ENCODE peak calls at places on chromosomes 6 and 20, in four cellular contexts. One of them, this sample, is unnamed.

GRCh38 chr6:27650620-27651370 is 177.9 kb upstream of the ZNF184 start:
- DNase-seq in HL-60: peak; percentile 58
- DNase-seq in GM12878: no peak
- DNase-seq in K562: peak; percentile 82
- DNase-seq in this sample: no peak

GRCh38 chr6:14841901-14842421 is 403.9 kb upstream of the JARID2 start:
- DNase-seq in HL-60: peak; percentile 65
- DNase-seq in GM12878: no peak
- DNase-seq in K562: no peak
- DNase-seq in this sample: no peak

GRCh38 chr6:150715132-150715531 is 115.4 kb downstream of the PLEKHG1 start:
- DNase-seq in HL-60: no peak
- DNase-seq in GM12878: no peak
- DNase-seq in K562: no peak
- DNase-seq in this sample: no peak

GRCh38 chr6:166778046-166778445 is 151.0 kb upstream of the RPS6KA2 start:
- DNase-seq in HL-60: no peak
- DNase-seq in GM12878: no peak
- DNase-seq in K562: no peak
- DNase-seq in this sample: no peak

GRCh38 chr20:23047738-23048214 is 1.7 kb downstream of the THBD start:
- DNase-seq in HL-60: no peak
- DNase-seq in GM12878: no peak
- DNase-seq in K562: no peak
- DNase-seq in this sample: no peak

GRCh38 chr20:32111763-32112162 is 2.2 kb downstream of the TM9SF4 start:
- DNase-seq in HL-60: peak; percentile 75
- DNase-seq in GM12878: no peak
- DNase-seq in K562: no peak
- DNase-seq in this sample: no peak

GRCh38 chr20:5039255-5039657 is 37.9 kb upstream of the SLC23A2 start:
- DNase-seq in HL-60: no peak
- DNase-seq in GM12878: peak; percentile 12
- DNase-seq in K562: no peak
- DNase-seq in this sample: no peak

GRCh38 chr6:35213824-35214756 is at the start of gene SCUBE3:
- DNase-seq in HL-60: no peak
- DNase-seq in GM12878: no peak
- DNase-seq in K562: no peak
- DNase-seq in this sample: peak; percentile 70

GRCh38 chr6:10487668-10488327 is 33.4 kb upstream of the GCNT2 start:
- DNase-seq in HL-60: no peak
- DNase-seq in GM12878: no peak
- DNase-seq in K562: no peak
- DNase-seq in this sample: no peak

GRCh38 chr6:167140589-167141474 is 16.9 kb downstream of the GPR31 start:
- DNase-seq in HL-60: no peak
- DNase-seq in GM12878: no peak
- DNase-seq in K562: no peak
- DNase-seq in this sample: no peak

GRCh38 chr6:97133071-97133470 is 149.9 kb downstream of the MMS22L start:
- DNase-seq in HL-60: peak; percentile 15
- DNase-seq in GM12878: no peak
- DNase-seq in K562: no peak
- DNase-seq in this sample: no peak

GRCh38 chr6:41505084-41506049 is 40.8 kb upstream of the FOXP4 start:
- DNase-seq in HL-60: no peak
- DNase-seq in GM12878: no peak
- DNase-seq in K562: no peak
- DNase-seq in this sample: peak; percentile 83

GRCh38 chr20:34824026-34824860 is 1.2 kb downstream of the NCOA6 start:
- DNase-seq in HL-60: peak; percentile 82
- DNase-seq in GM12878: peak; percentile 58
- DNase-seq in K562: peak; percentile 80
- DNase-seq in this sample: peak; percentile 56

GRCh38 chr6:157143171-157143884 is 180.0 kb downstream of the TMEM242 start:
- DNase-seq in HL-60: no peak
- DNase-seq in GM12878: no peak
- DNase-seq in K562: no peak
- DNase-seq in this sample: no peak

GRCh38 chr6:19892250-19892649 is 55.1 kb downstream of the ID4 start:
- DNase-seq in HL-60: no peak
- DNase-seq in GM12878: no peak
- DNase-seq in K562: no peak
- DNase-seq in this sample: no peak

GRCh38 chr6:24257282-24257681 is 100.6 kb downstream of the DCDC2 start:
- DNase-seq in HL-60: no peak
- DNase-seq in GM12878: no peak
- DNase-seq in K562: no peak
- DNase-seq in this sample: no peak

GRCh38 chr6:73388800-73389512 is 5.7 kb upstream of the DDX43 start:
- DNase-seq in HL-60: peak; percentile 80
- DNase-seq in GM12878: no peak
- DNase-seq in K562: peak; percentile 92
- DNase-seq in this sample: peak; percentile 59

GRCh38 chr6:158774734-158775449 is 44.3 kb downstream of the EZR start:
- DNase-seq in HL-60: no peak
- DNase-seq in GM12878: no peak
- DNase-seq in K562: no peak
- DNase-seq in this sample: no peak

GRCh38 chr6:78483546-78483945 is 383.8 kb upstream of the IRAK1BP1 start:
- DNase-seq in HL-60: no peak
- DNase-seq in GM12878: no peak
- DNase-seq in K562: no peak
- DNase-seq in this sample: no peak

GRCh38 chr6:68279793-68280557 is 355.1 kb upstream of the ADGRB3 start:
- DNase-seq in HL-60: no peak
- DNase-seq in GM12878: no peak
- DNase-seq in K562: no peak
- DNase-seq in this sample: no peak

GRCh38 chr6:41488392-41489129 is 57.6 kb upstream of the FOXP4 start:
- DNase-seq in HL-60: peak; percentile 18
- DNase-seq in GM12878: peak; percentile 42
- DNase-seq in K562: no peak
- DNase-seq in this sample: no peak

GRCh38 chr6:34018961-34019606 is 126.8 kb downstream of the GRM4 start:
- DNase-seq in HL-60: no peak
- DNase-seq in GM12878: no peak
- DNase-seq in K562: no peak
- DNase-seq in this sample: no peak

GRCh38 chr6:28399370-28400121 is at the start of gene ZSCAN12:
- DNase-seq in HL-60: peak; percentile 77
- DNase-seq in GM12878: peak; percentile 61
- DNase-seq in K562: peak; percentile 90
- DNase-seq in this sample: peak; percentile 56

GRCh38 chr6:36874016-36874442 is 574 bp downstream of the PPIL1 start:
- DNase-seq in HL-60: no peak
- DNase-seq in GM12878: no peak
- DNase-seq in K562: no peak
- DNase-seq in this sample: no peak

GRCh38 chr6:90219168-90219985 is 77.3 kb downstream of the BACH2 start:
- DNase-seq in HL-60: no peak
- DNase-seq in GM12878: no peak
- DNase-seq in K562: no peak
- DNase-seq in this sample: no peak

GRCh38 chr20:2006452-2007381 is 12.9 kb upstream of the PDYN start:
- DNase-seq in HL-60: peak; percentile 51
- DNase-seq in GM12878: no peak
- DNase-seq in K562: peak; percentile 46
- DNase-seq in this sample: no peak

GRCh38 chr6:166465671-166466087 is 82.9 kb upstream of the MPC1 start:
- DNase-seq in HL-60: no peak
- DNase-seq in GM12878: no peak
- DNase-seq in K562: peak; percentile 58
- DNase-seq in this sample: no peak

GRCh38 chr6:149960488-149960887 is 3.3 kb upstream of the ULBP1 start:
- DNase-seq in HL-60: no peak
- DNase-seq in GM12878: no peak
- DNase-seq in K562: no peak
- DNase-seq in this sample: no peak

GRCh38 chr6:126766820-126767219 is 351.7 kb upstream of the RSPO3 start:
- DNase-seq in HL-60: no peak
- DNase-seq in GM12878: no peak
- DNase-seq in K562: no peak
- DNase-seq in this sample: no peak

GRCh38 chr20:56989516-56989915 is 276.9 kb downstream of the BMP7 start:
- DNase-seq in HL-60: no peak
- DNase-seq in GM12878: no peak
- DNase-seq in K562: no peak
- DNase-seq in this sample: no peak

GRCh38 chr6:119862719-119863118 is 513.2 kb upstream of the MAN1A1 start:
- DNase-seq in HL-60: no peak
- DNase-seq in GM12878: no peak
- DNase-seq in K562: no peak
- DNase-seq in this sample: no peak

GRCh38 chr20:6887966-6888365 is 120.5 kb downstream of the BMP2 start:
- DNase-seq in HL-60: no peak
- DNase-seq in GM12878: no peak
- DNase-seq in K562: no peak
- DNase-seq in this sample: no peak

GRCh38 chr20:17910828-17911294 is 57.7 kb downstream of the SNX5 start:
- DNase-seq in HL-60: no peak
- DNase-seq in GM12878: no peak
- DNase-seq in K562: peak; percentile 62
- DNase-seq in this sample: no peak

GRCh38 chr6:84356907-84357306 is 129.5 kb upstream of the CEP162 start:
- DNase-seq in HL-60: no peak
- DNase-seq in GM12878: no peak
- DNase-seq in K562: no peak
- DNase-seq in this sample: no peak

GRCh38 chr6:63236398-63236817 is 25.1 kb downstream of the FKBP1C start:
- DNase-seq in HL-60: peak; percentile 21
- DNase-seq in GM12878: peak; percentile 2
- DNase-seq in K562: no peak
- DNase-seq in this sample: no peak

GRCh38 chr6:41028618-41029486 is 10.2 kb downstream of the UNC5CL start:
- DNase-seq in HL-60: no peak
- DNase-seq in GM12878: no peak
- DNase-seq in K562: no peak
- DNase-seq in this sample: no peak

GRCh38 chr6:163148781-163149534 is 265.6 kb upstream of the QKI start:
- DNase-seq in HL-60: peak; percentile 9
- DNase-seq in GM12878: no peak
- DNase-seq in K562: no peak
- DNase-seq in this sample: no peak
- TF ChIP-seq SPI1 in HL-60: no peak
- TF ChIP-seq SPI1 in GM12878: no peak
- TF ChIP-seq SPI1 in K562: no peak
- TF ChIP-seq SPI1 in this sample: no peak

DNA sequence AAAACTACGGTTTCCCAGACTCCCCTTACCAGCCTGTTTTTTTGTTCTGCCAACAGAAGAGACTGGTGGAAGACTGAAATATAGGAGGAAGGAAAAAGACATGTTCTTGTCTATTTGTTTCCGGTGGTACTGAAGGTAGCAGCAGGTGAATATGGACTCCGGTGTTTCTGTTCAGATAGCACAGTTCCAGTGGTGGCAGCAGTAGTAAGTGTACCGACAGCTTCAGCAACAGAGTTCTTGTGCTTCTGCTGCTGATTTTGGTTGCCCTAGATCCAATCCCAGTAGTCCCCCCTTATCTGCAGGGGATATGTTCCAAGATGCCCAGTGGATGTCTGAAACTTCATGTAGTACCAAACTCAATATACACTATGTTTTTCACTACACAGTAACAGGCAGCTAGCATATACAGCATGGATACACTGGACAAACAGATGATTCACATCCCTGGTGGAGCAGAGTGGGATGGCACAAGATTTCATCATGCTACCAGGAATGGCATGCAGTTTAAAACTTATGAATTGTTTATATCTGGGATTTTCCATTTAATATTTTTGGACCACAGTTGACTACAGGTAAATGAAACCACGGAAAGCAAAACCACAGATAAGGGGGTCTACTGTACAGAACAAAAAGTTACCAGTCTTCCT is 301.8 kb downstream of the BTBD9 start:
- DNase-seq in HL-60: no peak
- DNase-seq in GM12878: no peak
- DNase-seq in K562: no peak
- DNase-seq in this sample: no peak
- TF ChIP-seq SPI1 in HL-60: no peak
- TF ChIP-seq SPI1 in GM12878: no peak
- TF ChIP-seq SPI1 in K562: no peak
- TF ChIP-seq SPI1 in this sample: no peak

GRCh38 chr6:44116643-44117382 is 10.4 kb downstream of the MRPL14 start:
- DNase-seq in HL-60: no peak
- DNase-seq in GM12878: no peak
- DNase-seq in K562: no peak
- DNase-seq in this sample: no peak
- TF ChIP-seq SPI1 in HL-60: no peak
- TF ChIP-seq SPI1 in GM12878: no peak
- TF ChIP-seq SPI1 in K562: no peak
- TF ChIP-seq SPI1 in this sample: no peak

GRCh38 chr6:224350-224749 is 67.9 kb upstream of the DUSP22 start:
- DNase-seq in HL-60: no peak
- DNase-seq in GM12878: no peak
- DNase-seq in K562: no peak
- DNase-seq in this sample: no peak

GRCh38 chr6:223763-224162 is 68.5 kb upstream of the DUSP22 start:
- DNase-seq in HL-60: no peak
- DNase-seq in GM12878: no peak
- DNase-seq in K562: no peak
- DNase-seq in this sample: no peak

GRCh38 chr6:225907-226306 is 66.4 kb upstream of the DUSP22 start:
- DNase-seq in HL-60: no peak
- DNase-seq in GM12878: no peak
- DNase-seq in K562: no peak
- DNase-seq in this sample: no peak

GRCh38 chr6:226516-227073 is 65.7 kb upstream of the DUSP22 start:
- DNase-seq in HL-60: no peak
- DNase-seq in GM12878: peak; percentile 68
- DNase-seq in K562: no peak
- DNase-seq in this sample: no peak

GRCh38 chr6:225121-225721 is 67.1 kb upstream of the DUSP22 start:
- DNase-seq in HL-60: peak; percentile 57
- DNase-seq in GM12878: peak; percentile 72
- DNase-seq in K562: no peak
- DNase-seq in this sample: no peak
- TF ChIP-seq SPI1 in HL-60: peak; percentile 40
- TF ChIP-seq SPI1 in GM12878: peak; percentile 80
- TF ChIP-seq SPI1 in K562: peak; percentile 34
- TF ChIP-seq SPI1 in this sample: peak; percentile 82

GRCh38 chr6:110394409-110394808 is 21.0 kb downstream of the DDO start:
- DNase-seq in HL-60: no peak
- DNase-seq in GM12878: no peak
- DNase-seq in K562: no peak
- DNase-seq in this sample: no peak
- TF ChIP-seq SPI1 in HL-60: no peak
- TF ChIP-seq SPI1 in GM12878: no peak
- TF ChIP-seq SPI1 in K562: no peak
- TF ChIP-seq SPI1 in this sample: no peak